ENCODE peak calls at places on chromosomes 11 and 22, in nine cellular contexts. T, C, W, A, U, B, L, F and X are unnamed samples. For H3K9me3, the result is how much of the 10 kb centered on the place peaks cover.

GRCh38 chr11:291281-292210 is 2.6 kb downstream of the PGGHG start:
- DNase-seq in T (no peak), C (no peak), W (peak), A (no peak), U (no peak), B (no peak), L (peak), F (no peak), X (no peak)

GRCh38 chr11:42727879-42728278 is 583.9 kb upstream of the API5 start:
- DNase-seq in T (no peak), C (no peak), W (no peak), A (no peak), U (no peak), B (no peak), L (no peak), F (no peak), X (no peak)

GRCh38 chr11:20178976-20179375 is 18.7 kb upstream of the DBX1 start:
- DNase-seq in T (no peak), C (no peak), W (no peak), A (no peak), U (no peak), B (no peak), L (no peak), F (no peak), X (no peak)

GRCh38 chr22:34620832-34621231 is 445.1 kb upstream of the ISX start:
- DNase-seq in T (no peak), C (no peak), W (no peak), A (no peak), U (no peak), B (no peak), L (no peak), F (no peak), X (no peak)

GRCh38 chr11:36622431-36623136 is 24.5 kb upstream of the RAG2 start:
- DNase-seq in T (no peak), C (no peak), W (no peak), A (no peak), U (peak), B (no peak), L (no peak), F (peak), X (no peak)

GRCh38 chr11:128628686-128629085 is 41.3 kb upstream of the ETS1 start:
- DNase-seq in T (no peak), C (no peak), W (no peak), A (no peak), U (no peak), B (no peak), L (no peak), F (no peak), X (peak)

GRCh38 chr11:94876645-94877445 is 96.5 kb downstream of the CWC15 start:
- DNase-seq in T (no peak), C (peak), W (peak), A (no peak), U (peak), B (peak), L (peak), F (peak), X (peak)

GRCh38 chr11:29260939-29261705 is 755.7 kb downstream of the KCNA4 start:
- DNase-seq in T (no peak), C (no peak), W (no peak), A (no peak), U (no peak), B (no peak), L (no peak), F (no peak), X (no peak)

GRCh38 chr11:8263109-8263768 is 439 bp downstream of the LMO1 start:
- DNase-seq in T (peak), C (peak), W (no peak), A (no peak), U (no peak), B (no peak), L (no peak), F (peak), X (no peak)

GRCh38 chr22:31749636-31750364 is at the start of gene PRR14L:
- DNase-seq in T (peak), C (peak), W (peak), A (peak), U (peak), B (peak), L (peak), F (peak), X (peak)

GRCh38 chr11:19244084-19244483 is 3.3 kb upstream of the E2F8 start:
- DNase-seq in T (no peak), C (no peak), W (no peak), A (peak), U (no peak), B (no peak), L (no peak), F (no peak), X (no peak)

GRCh38 chr11:28833169-28833568 is 725.0 kb downstream of the METTL15 start:
- DNase-seq in T (no peak), C (no peak), W (no peak), A (no peak), U (no peak), B (no peak), L (no peak), F (no peak), X (no peak)

GRCh38 chr11:86988351-86988881 is 33.2 kb upstream of the FZD4 start:
- DNase-seq in T (no peak), C (no peak), W (no peak), A (no peak), U (no peak), B (no peak), L (no peak), F (no peak), X (no peak)

GRCh38 chr11:28715726-28716125 is 607.5 kb downstream of the METTL15 start:
- DNase-seq in T (no peak), C (no peak), W (no peak), A (no peak), U (no peak), B (no peak), L (no peak), F (no peak), X (no peak)

GRCh38 chr22:27848005-27848404 is 46.4 kb upstream of the MN1 start:
- DNase-seq in T (no peak), C (no peak), W (no peak), A (no peak), U (no peak), B (no peak), L (no peak), F (no peak), X (no peak)

GRCh38 chr22:37636186-37636948 is 3.1 kb upstream of the SH3BP1 start:
- DNase-seq in T (no peak), C (no peak), W (no peak), A (peak), U (no peak), B (no peak), L (no peak), F (peak), X (no peak)

GRCh38 chr11:117284053-117284452 is 7.1 kb upstream of the BACE1-AS start:
- DNase-seq in T (no peak), C (no peak), W (no peak), A (no peak), U (no peak), B (no peak), L (no peak), F (no peak), X (no peak)

GRCh38 chr11:100636536-100636935 is 50.6 kb upstream of the ARHGAP42 start:
- DNase-seq in T (no peak), C (no peak), W (no peak), A (no peak), U (no peak), B (no peak), L (no peak), F (no peak), X (no peak)

GRCh38 chr11:62444271-62444833 is 25.5 kb downstream of the SCGB1A1 start:
- DNase-seq in T (no peak), C (peak), W (no peak), A (peak), U (peak), B (peak), L (peak), F (no peak), X (peak)

GRCh38 chr11:131370901-131371790 is 731 bp downstream of the NTM start:
- DNase-seq in T (no peak), C (no peak), W (no peak), A (no peak), U (no peak), B (no peak), L (no peak), F (no peak), X (no peak)

GRCh38 chr11:121810291-121810690 is 305.7 kb downstream of the BLID start:
- DNase-seq in T (no peak), C (peak), W (no peak), A (no peak), U (no peak), B (no peak), L (no peak), F (peak), X (no peak)

GRCh38 chr11:84398017-84398626 is 1112.0 kb upstream of the CCDC90B start:
- DNase-seq in T (no peak), C (no peak), W (no peak), A (no peak), U (peak), B (no peak), L (no peak), F (peak), X (no peak)

GRCh38 chr11:127017482-127017881 is 16.9 kb upstream of the KIRREL3 start:
- DNase-seq in T (no peak), C (peak), W (no peak), A (no peak), U (no peak), B (no peak), L (no peak), F (peak), X (no peak)

GRCh38 chr22:42039271-42039670 is 31.3 kb downstream of the NAGA start:
- DNase-seq in T (no peak), C (no peak), W (no peak), A (no peak), U (no peak), B (no peak), L (no peak), F (peak), X (no peak)

GRCh38 chr22:12601870-12602779 is 2925.9 kb upstream of the OR11H1 start:
- DNase-seq in T (no peak), C (no peak), W (no peak), A (peak), U (peak), B (no peak), L (peak), F (no peak), X (no peak)

GRCh38 chr11:57485217-57486007 is 25.1 kb downstream of the RTN4RL2 start:
- DNase-seq in T (no peak), C (no peak), W (no peak), A (no peak), U (no peak), B (no peak), L (no peak), F (no peak), X (no peak)

GRCh38 chr22:24184057-24184798 is 2.9 kb downstream of the SUSD2 start:
- DNase-seq in T (no peak), C (no peak), W (no peak), A (no peak), U (no peak), B (no peak), L (no peak), F (no peak), X (no peak)

GRCh38 chr11:33588056-33588455 is 112.6 kb downstream of the C11orf91 start:
- DNase-seq in T (no peak), C (no peak), W (no peak), A (no peak), U (no peak), B (no peak), L (no peak), F (peak), X (no peak)

GRCh38 chr11:130668751-130669150 is 220.3 kb downstream of the ADAMTS15 start:
- DNase-seq in T (no peak), C (no peak), W (no peak), A (no peak), U (no peak), B (no peak), L (no peak), F (no peak), X (no peak)

GRCh38 chr11:61460474-61460881 is 30.6 kb downstream of the SDHAF2 start:
- DNase-seq in T (no peak), C (no peak), W (no peak), A (no peak), U (no peak), B (peak), L (no peak), F (peak), X (no peak)

GRCh38 chr11:63767415-63768231 is 952 bp downstream of the ZFTA start:
- DNase-seq in T (peak), C (peak), W (peak), A (no peak), U (peak), B (peak), L (peak), F (peak), X (peak)

GRCh38 chr11:12079726-12080556 is 30.4 kb upstream of the MICAL2 start:
- DNase-seq in T (no peak), C (peak), W (no peak), A (peak), U (peak), B (peak), L (peak), F (peak), X (peak)

GRCh38 chr11:125923012-125923579 is 18.8 kb downstream of the DDX25 start:
- DNase-seq in T (no peak), C (no peak), W (peak), A (peak), U (peak), B (peak), L (no peak), F (peak), X (peak)

GRCh38 chr22:49972163-49973017 is 11.8 kb downstream of the PIM3 start:
- DNase-seq in T (peak), C (no peak), W (peak), A (peak), U (no peak), B (peak), L (peak), F (no peak), X (no peak)

GRCh38 chr22:49973018-49973965 is 12.7 kb downstream of the PIM3 start:
- DNase-seq in T (no peak), C (no peak), W (no peak), A (no peak), U (no peak), B (no peak), L (no peak), F (no peak), X (no peak)

GRCh38 chr22:49977578-49977977 is 17.0 kb downstream of the PIM3 start:
- DNase-seq in T (no peak), C (no peak), W (no peak), A (no peak), U (no peak), B (no peak), L (no peak), F (no peak), X (no peak)

GRCh38 chr22:49976439-49977175 is 16.0 kb downstream of the PIM3 start:
- DNase-seq in T (no peak), C (no peak), W (no peak), A (peak), U (no peak), B (no peak), L (no peak), F (no peak), X (no peak)

GRCh38 chr22:49975543-49976389 is 15.2 kb downstream of the PIM3 start:
- DNase-seq in T (peak), C (no peak), W (no peak), A (peak), U (no peak), B (no peak), L (no peak), F (no peak), X (no peak)
- H3K4me3 ChIP-seq in T (no peak), C (no peak), W (no peak), A (no peak), U (no peak), B (no peak), L (no peak), F (no peak), X (no peak)

DNA sequence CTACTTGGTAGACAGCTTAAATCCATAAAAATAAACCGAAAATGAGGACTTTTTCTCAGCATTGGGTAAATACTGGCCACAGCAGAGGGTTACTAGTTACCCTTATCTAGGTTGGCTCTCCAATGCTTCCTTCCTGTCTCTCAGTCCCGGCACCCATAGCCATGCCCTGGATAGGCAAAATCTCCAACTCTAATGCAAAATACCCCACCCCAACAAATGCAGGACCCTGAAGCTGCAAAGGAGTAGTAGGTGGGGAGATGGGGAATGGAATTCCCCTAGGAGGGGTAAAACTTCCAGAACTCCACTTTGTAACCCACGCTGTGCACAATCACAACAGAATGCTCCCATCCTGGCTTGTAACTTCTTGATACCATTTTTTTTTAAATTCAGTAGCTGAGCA is 2.9 kb downstream of the PAX6 start:
- DNase-seq in T (peak), C (no peak), W (no peak), A (no peak), U (no peak), B (no peak), L (no peak), F (no peak), X (no peak)
- H3K9me3 ChIP-seq in T (under half), C (under half), W (under half), A (under half), U (under half), B (under half), L (under half), F (under half), X (under half)

DNA sequence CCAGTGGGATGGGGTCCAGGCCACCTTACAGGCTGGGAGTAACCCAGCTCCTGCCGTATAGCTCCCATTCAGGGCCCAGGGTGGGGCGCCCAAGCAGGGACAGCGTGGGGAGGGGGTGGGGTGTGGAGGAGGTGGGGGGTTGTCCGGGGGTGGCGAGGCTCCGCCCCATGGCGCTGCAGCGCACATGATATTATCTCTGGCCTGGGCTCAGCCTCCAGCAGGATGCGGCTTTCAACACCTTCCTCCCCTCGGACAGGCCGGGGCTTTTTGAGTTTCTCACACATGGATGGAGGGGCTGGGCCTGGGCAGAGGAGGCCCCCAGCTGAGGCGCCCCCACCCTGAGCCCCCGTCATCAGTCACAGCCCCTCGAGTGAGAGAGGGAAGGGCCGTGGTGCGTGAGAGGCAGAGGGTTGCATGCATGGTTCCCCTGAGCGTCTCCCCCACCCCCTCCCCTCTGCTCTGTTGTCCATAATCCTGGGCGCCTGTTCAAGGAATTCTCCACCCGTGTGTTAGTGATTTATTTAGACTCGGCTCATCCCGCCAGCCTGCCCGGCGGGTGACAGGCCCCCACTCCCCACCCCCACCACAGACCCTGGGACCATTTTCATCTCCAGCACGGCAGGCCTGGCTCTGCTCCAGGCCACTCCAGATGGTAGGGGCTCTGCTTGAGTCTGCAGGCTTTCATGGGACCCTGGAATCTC is 44.9 kb downstream of the WNT11 start:
- DNase-seq in T (no peak), C (no peak), W (no peak), A (no peak), U (no peak), B (peak), L (no peak), F (peak), X (no peak)
- H3K4me3 ChIP-seq in T (no peak), C (no peak), W (no peak), A (no peak), U (no peak), B (no peak), L (no peak), F (no peak), X (peak)

GRCh38 chr11:2625183-2625582 is 74.6 kb downstream of the KCNQ1OT1 start:
- DNase-seq in T (no peak), C (peak), W (no peak), A (no peak), U (no peak), B (no peak), L (no peak), F (no peak), X (no peak)

GRCh38 chr11:2630679-2631078 is 69.1 kb downstream of the KCNQ1OT1 start:
- DNase-seq in T (no peak), C (no peak), W (no peak), A (no peak), U (no peak), B (no peak), L (no peak), F (no peak), X (no peak)

DNA sequence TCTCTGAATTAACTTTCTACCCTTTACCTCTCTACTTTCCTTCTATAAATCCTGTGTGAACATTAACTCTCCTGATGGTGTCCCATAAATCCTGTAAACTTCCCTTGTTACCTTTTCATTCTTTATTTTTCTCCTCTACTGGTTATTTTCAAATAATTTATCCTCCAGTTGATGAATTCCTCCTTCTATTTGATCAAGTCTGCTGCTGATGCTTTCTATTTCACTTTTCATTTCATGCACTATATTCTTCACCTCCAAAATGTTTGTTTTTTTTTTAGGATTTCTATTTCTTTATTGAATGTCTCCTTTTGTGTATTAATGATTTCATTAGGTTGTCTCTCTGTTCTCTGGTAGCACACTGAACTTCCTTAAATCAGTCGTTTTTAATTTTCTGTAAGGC is 68.6 kb downstream of the KCNQ1OT1 start:
- DNase-seq in T (no peak), C (no peak), W (no peak), A (no peak), U (no peak), B (no peak), L (no peak), F (no peak), X (no peak)
- H3K9me3 ChIP-seq in T (half or more), C (under half), W (under half), A (half or more), U (under half), B (half or more), L (half or more), F (half or more), X (under half)

DNA sequence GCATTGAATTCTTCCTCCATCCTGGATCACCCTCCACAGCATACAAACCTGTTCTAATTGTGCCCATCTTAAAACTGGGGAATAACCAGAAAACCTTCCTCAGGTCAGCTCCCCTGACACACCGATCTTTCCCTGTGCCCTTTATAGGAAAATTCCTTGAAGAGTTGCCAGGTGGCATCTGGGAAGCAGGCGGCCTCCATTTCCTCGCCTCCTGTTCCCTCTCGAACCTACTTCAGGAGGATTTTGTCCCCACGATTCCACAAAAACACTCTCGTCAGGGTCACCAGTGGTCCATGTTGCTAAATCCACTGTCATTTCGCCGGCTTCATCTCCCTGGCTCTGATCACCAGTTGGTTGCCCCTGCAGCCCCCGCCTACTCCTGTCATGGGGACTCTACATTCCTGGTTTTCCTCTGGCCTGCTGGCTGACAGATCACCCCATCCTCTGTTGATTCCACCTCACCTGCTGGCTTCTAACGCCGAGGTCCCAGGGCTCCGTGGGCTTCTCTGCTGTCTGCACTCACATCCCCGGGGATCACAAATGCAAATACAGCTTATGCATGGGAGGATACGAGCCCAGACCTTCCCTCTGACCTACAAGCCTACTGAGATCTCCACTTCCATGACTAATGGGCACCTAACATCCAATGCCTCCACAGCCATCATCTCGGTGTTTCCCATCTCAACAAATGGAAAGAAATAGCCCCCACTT is 92.5 kb upstream of the PRDM11 start:
- DNase-seq in T (no peak), C (no peak), W (no peak), A (no peak), U (no peak), B (no peak), L (no peak), F (no peak), X (no peak)
- H3K4me3 ChIP-seq in T (no peak), C (no peak), W (no peak), A (no peak), U (no peak), B (no peak), L (no peak), F (no peak), X (no peak)

GRCh38 chr22:47456031-47456430 is 693.6 kb downstream of the TBC1D22A start:
- DNase-seq in T (no peak), C (no peak), W (no peak), A (no peak), U (no peak), B (no peak), L (no peak), F (no peak), X (no peak)
- H3K9me3 ChIP-seq in T (half or more), C (under half), W (under half), A (under half), U (under half), B (under half), L (under half), F (under half), X (under half)